ENCODE peak calls at places on chromosomes 2 and 18, in ten cellular contexts. One of them, this sample, is unnamed.

GRCh38 chr2:141055526-141055925 is 1075.3 kb downstream of the LRP1B start:
- DNase-seq in activated gamma-delta T cell treated with Interleukin-2 at 50 U/mL for 16 hours: no peak
- DNase-seq in A549: no peak
- DNase-seq in stomach: no peak
- DNase-seq in stimulated activated CD4-positive, alpha-beta T cell treated with anti-CD3 and anti-CD28 coated beads, Interleukin-15, amount 100 ng/mL, for 1 hour: no peak
- DNase-seq in non-pigmented ciliary epithelial cell: peak
- DNase-seq in NCI-H1048: no peak
- DNase-seq in HTR-8/SVneo: no peak
- DNase-seq in hippocampal formation: no peak
- DNase-seq in NCI-H748 treated with DMSO at 0.1 percent for 48 hours: no peak
- DNase-seq in this sample: no peak

GRCh38 chr18:10767658-10768057 is 241.8 kb downstream of the NAPG start:
- DNase-seq in activated gamma-delta T cell treated with Interleukin-2 at 50 U/mL for 16 hours: no peak
- DNase-seq in A549: no peak
- DNase-seq in stomach: no peak
- DNase-seq in stimulated activated CD4-positive, alpha-beta T cell treated with anti-CD3 and anti-CD28 coated beads, Interleukin-15, amount 100 ng/mL, for 1 hour: no peak
- DNase-seq in non-pigmented ciliary epithelial cell: no peak
- DNase-seq in NCI-H1048: no peak
- DNase-seq in HTR-8/SVneo: no peak
- DNase-seq in hippocampal formation: no peak
- DNase-seq in NCI-H748 treated with DMSO at 0.1 percent for 48 hours: no peak
- DNase-seq in this sample: no peak

GRCh38 chr18:32092422-32093105 is 890 bp downstream of the RNF138 start:
- DNase-seq in activated gamma-delta T cell treated with Interleukin-2 at 50 U/mL for 16 hours: peak
- DNase-seq in A549: peak
- DNase-seq in stomach: peak
- DNase-seq in stimulated activated CD4-positive, alpha-beta T cell treated with anti-CD3 and anti-CD28 coated beads, Interleukin-15, amount 100 ng/mL, for 1 hour: peak
- DNase-seq in non-pigmented ciliary epithelial cell: peak
- DNase-seq in NCI-H1048: peak
- DNase-seq in HTR-8/SVneo: peak
- DNase-seq in hippocampal formation: peak
- DNase-seq in NCI-H748 treated with DMSO at 0.1 percent for 48 hours: peak
- DNase-seq in this sample: peak

GRCh38 chr2:239339726-239340654 is 60.8 kb downstream of the HDAC4 start:
- DNase-seq in activated gamma-delta T cell treated with Interleukin-2 at 50 U/mL for 16 hours: no peak
- DNase-seq in A549: no peak
- DNase-seq in stomach: no peak
- DNase-seq in stimulated activated CD4-positive, alpha-beta T cell treated with anti-CD3 and anti-CD28 coated beads, Interleukin-15, amount 100 ng/mL, for 1 hour: no peak
- DNase-seq in non-pigmented ciliary epithelial cell: no peak
- DNase-seq in NCI-H1048: no peak
- DNase-seq in HTR-8/SVneo: no peak
- DNase-seq in hippocampal formation: no peak
- DNase-seq in NCI-H748 treated with DMSO at 0.1 percent for 48 hours: no peak
- DNase-seq in this sample: no peak

GRCh38 chr2:126864861-126865260 is 33.8 kb upstream of the TEX51 start:
- DNase-seq in activated gamma-delta T cell treated with Interleukin-2 at 50 U/mL for 16 hours: no peak
- DNase-seq in A549: no peak
- DNase-seq in stomach: no peak
- DNase-seq in stimulated activated CD4-positive, alpha-beta T cell treated with anti-CD3 and anti-CD28 coated beads, Interleukin-15, amount 100 ng/mL, for 1 hour: no peak
- DNase-seq in non-pigmented ciliary epithelial cell: no peak
- DNase-seq in NCI-H1048: no peak
- DNase-seq in HTR-8/SVneo: no peak
- DNase-seq in hippocampal formation: no peak
- DNase-seq in NCI-H748 treated with DMSO at 0.1 percent for 48 hours: no peak
- DNase-seq in this sample: no peak

GRCh38 chr2:7844414-7844961 is 837.4 kb upstream of the ID2 start:
- DNase-seq in activated gamma-delta T cell treated with Interleukin-2 at 50 U/mL for 16 hours: no peak
- DNase-seq in A549: no peak
- DNase-seq in stomach: no peak
- DNase-seq in stimulated activated CD4-positive, alpha-beta T cell treated with anti-CD3 and anti-CD28 coated beads, Interleukin-15, amount 100 ng/mL, for 1 hour: no peak
- DNase-seq in non-pigmented ciliary epithelial cell: no peak
- DNase-seq in NCI-H1048: no peak
- DNase-seq in HTR-8/SVneo: no peak
- DNase-seq in hippocampal formation: no peak
- DNase-seq in NCI-H748 treated with DMSO at 0.1 percent for 48 hours: no peak
- DNase-seq in this sample: no peak

GRCh38 chr2:172623249-172623965 is 67.5 kb downstream of the PDK1 start:
- DNase-seq in activated gamma-delta T cell treated with Interleukin-2 at 50 U/mL for 16 hours: no peak
- DNase-seq in A549: no peak
- DNase-seq in stomach: no peak
- DNase-seq in stimulated activated CD4-positive, alpha-beta T cell treated with anti-CD3 and anti-CD28 coated beads, Interleukin-15, amount 100 ng/mL, for 1 hour: no peak
- DNase-seq in non-pigmented ciliary epithelial cell: no peak
- DNase-seq in NCI-H1048: no peak
- DNase-seq in HTR-8/SVneo: no peak
- DNase-seq in hippocampal formation: no peak
- DNase-seq in NCI-H748 treated with DMSO at 0.1 percent for 48 hours: no peak
- DNase-seq in this sample: no peak

GRCh38 chr2:113173563-113174368 is at the start of gene PSD4:
- DNase-seq in activated gamma-delta T cell treated with Interleukin-2 at 50 U/mL for 16 hours: peak
- DNase-seq in A549: no peak
- DNase-seq in stomach: peak
- DNase-seq in stimulated activated CD4-positive, alpha-beta T cell treated with anti-CD3 and anti-CD28 coated beads, Interleukin-15, amount 100 ng/mL, for 1 hour: peak
- DNase-seq in non-pigmented ciliary epithelial cell: no peak
- DNase-seq in NCI-H1048: no peak
- DNase-seq in HTR-8/SVneo: no peak
- DNase-seq in hippocampal formation: no peak
- DNase-seq in NCI-H748 treated with DMSO at 0.1 percent for 48 hours: no peak
- DNase-seq in this sample: peak

GRCh38 chr2:120452945-120453634 is 107.2 kb downstream of the INHBB start:
- DNase-seq in activated gamma-delta T cell treated with Interleukin-2 at 50 U/mL for 16 hours: no peak
- DNase-seq in A549: no peak
- DNase-seq in stomach: no peak
- DNase-seq in stimulated activated CD4-positive, alpha-beta T cell treated with anti-CD3 and anti-CD28 coated beads, Interleukin-15, amount 100 ng/mL, for 1 hour: no peak
- DNase-seq in non-pigmented ciliary epithelial cell: no peak
- DNase-seq in NCI-H1048: no peak
- DNase-seq in HTR-8/SVneo: no peak
- DNase-seq in hippocampal formation: no peak
- DNase-seq in NCI-H748 treated with DMSO at 0.1 percent for 48 hours: no peak
- DNase-seq in this sample: no peak

GRCh38 chr2:134883552-134884293 is 34.9 kb upstream of the CCNT2 start:
- DNase-seq in activated gamma-delta T cell treated with Interleukin-2 at 50 U/mL for 16 hours: no peak
- DNase-seq in A549: no peak
- DNase-seq in stomach: no peak
- DNase-seq in stimulated activated CD4-positive, alpha-beta T cell treated with anti-CD3 and anti-CD28 coated beads, Interleukin-15, amount 100 ng/mL, for 1 hour: no peak
- DNase-seq in non-pigmented ciliary epithelial cell: no peak
- DNase-seq in NCI-H1048: no peak
- DNase-seq in HTR-8/SVneo: no peak
- DNase-seq in hippocampal formation: no peak
- DNase-seq in NCI-H748 treated with DMSO at 0.1 percent for 48 hours: no peak
- DNase-seq in this sample: no peak

GRCh38 chr18:79457239-79457638 is 61.5 kb downstream of the NFATC1 start:
- DNase-seq in activated gamma-delta T cell treated with Interleukin-2 at 50 U/mL for 16 hours: no peak
- DNase-seq in A549: no peak
- DNase-seq in stomach: no peak
- DNase-seq in stimulated activated CD4-positive, alpha-beta T cell treated with anti-CD3 and anti-CD28 coated beads, Interleukin-15, amount 100 ng/mL, for 1 hour: no peak
- DNase-seq in non-pigmented ciliary epithelial cell: no peak
- DNase-seq in NCI-H1048: no peak
- DNase-seq in HTR-8/SVneo: no peak
- DNase-seq in hippocampal formation: no peak
- DNase-seq in NCI-H748 treated with DMSO at 0.1 percent for 48 hours: no peak
- DNase-seq in this sample: no peak

GRCh38 chr18:80229766-80230745 is 17.3 kb downstream of the PARD6G start:
- DNase-seq in activated gamma-delta T cell treated with Interleukin-2 at 50 U/mL for 16 hours: no peak
- DNase-seq in A549: no peak
- DNase-seq in stomach: no peak
- DNase-seq in stimulated activated CD4-positive, alpha-beta T cell treated with anti-CD3 and anti-CD28 coated beads, Interleukin-15, amount 100 ng/mL, for 1 hour: no peak
- DNase-seq in non-pigmented ciliary epithelial cell: no peak
- DNase-seq in NCI-H1048: no peak
- DNase-seq in HTR-8/SVneo: no peak
- DNase-seq in hippocampal formation: no peak
- DNase-seq in NCI-H748 treated with DMSO at 0.1 percent for 48 hours: no peak
- DNase-seq in this sample: no peak

GRCh38 chr2:79259959-79260358 is 100.4 kb upstream of the REG3A start:
- DNase-seq in activated gamma-delta T cell treated with Interleukin-2 at 50 U/mL for 16 hours: no peak
- DNase-seq in A549: no peak
- DNase-seq in stomach: no peak
- DNase-seq in stimulated activated CD4-positive, alpha-beta T cell treated with anti-CD3 and anti-CD28 coated beads, Interleukin-15, amount 100 ng/mL, for 1 hour: no peak
- DNase-seq in non-pigmented ciliary epithelial cell: no peak
- DNase-seq in NCI-H1048: no peak
- DNase-seq in HTR-8/SVneo: no peak
- DNase-seq in hippocampal formation: no peak
- DNase-seq in NCI-H748 treated with DMSO at 0.1 percent for 48 hours: no peak
- DNase-seq in this sample: no peak

GRCh38 chr2:200081221-200081620 is 125.8 kb downstream of the MAIP1 start:
- DNase-seq in activated gamma-delta T cell treated with Interleukin-2 at 50 U/mL for 16 hours: no peak
- DNase-seq in A549: no peak
- DNase-seq in stomach: no peak
- DNase-seq in stimulated activated CD4-positive, alpha-beta T cell treated with anti-CD3 and anti-CD28 coated beads, Interleukin-15, amount 100 ng/mL, for 1 hour: no peak
- DNase-seq in non-pigmented ciliary epithelial cell: no peak
- DNase-seq in NCI-H1048: no peak
- DNase-seq in HTR-8/SVneo: no peak
- DNase-seq in hippocampal formation: no peak
- DNase-seq in NCI-H748 treated with DMSO at 0.1 percent for 48 hours: no peak
- DNase-seq in this sample: no peak

GRCh38 chr2:218081063-218081462 is 12.0 kb downstream of the RUFY4 start:
- DNase-seq in activated gamma-delta T cell treated with Interleukin-2 at 50 U/mL for 16 hours: no peak
- DNase-seq in A549: no peak
- DNase-seq in stomach: no peak
- DNase-seq in stimulated activated CD4-positive, alpha-beta T cell treated with anti-CD3 and anti-CD28 coated beads, Interleukin-15, amount 100 ng/mL, for 1 hour: no peak
- DNase-seq in non-pigmented ciliary epithelial cell: no peak
- DNase-seq in NCI-H1048: no peak
- DNase-seq in HTR-8/SVneo: no peak
- DNase-seq in hippocampal formation: no peak
- DNase-seq in NCI-H748 treated with DMSO at 0.1 percent for 48 hours: no peak
- DNase-seq in this sample: no peak

GRCh38 chr2:219125225-219125885 is 35.3 kb downstream of the NHEJ1 start:
- DNase-seq in activated gamma-delta T cell treated with Interleukin-2 at 50 U/mL for 16 hours: no peak
- DNase-seq in A549: peak
- DNase-seq in stomach: peak
- DNase-seq in stimulated activated CD4-positive, alpha-beta T cell treated with anti-CD3 and anti-CD28 coated beads, Interleukin-15, amount 100 ng/mL, for 1 hour: no peak
- DNase-seq in non-pigmented ciliary epithelial cell: peak
- DNase-seq in NCI-H1048: no peak
- DNase-seq in HTR-8/SVneo: peak
- DNase-seq in hippocampal formation: no peak
- DNase-seq in NCI-H748 treated with DMSO at 0.1 percent for 48 hours: no peak
- DNase-seq in this sample: no peak

GRCh38 chr2:109558076-109558882 is 55.5 kb downstream of the SEPTIN10 start:
- DNase-seq in activated gamma-delta T cell treated with Interleukin-2 at 50 U/mL for 16 hours: no peak
- DNase-seq in A549: peak
- DNase-seq in stomach: peak
- DNase-seq in stimulated activated CD4-positive, alpha-beta T cell treated with anti-CD3 and anti-CD28 coated beads, Interleukin-15, amount 100 ng/mL, for 1 hour: no peak
- DNase-seq in non-pigmented ciliary epithelial cell: peak
- DNase-seq in NCI-H1048: no peak
- DNase-seq in HTR-8/SVneo: peak
- DNase-seq in hippocampal formation: no peak
- DNase-seq in NCI-H748 treated with DMSO at 0.1 percent for 48 hours: no peak
- DNase-seq in this sample: no peak

GRCh38 chr2:149329068-149329467 is 1.3 kb upstream of the LYPD6 start:
- DNase-seq in activated gamma-delta T cell treated with Interleukin-2 at 50 U/mL for 16 hours: no peak
- DNase-seq in A549: no peak
- DNase-seq in stomach: no peak
- DNase-seq in stimulated activated CD4-positive, alpha-beta T cell treated with anti-CD3 and anti-CD28 coated beads, Interleukin-15, amount 100 ng/mL, for 1 hour: no peak
- DNase-seq in non-pigmented ciliary epithelial cell: no peak
- DNase-seq in NCI-H1048: no peak
- DNase-seq in HTR-8/SVneo: peak
- DNase-seq in hippocampal formation: no peak
- DNase-seq in NCI-H748 treated with DMSO at 0.1 percent for 48 hours: peak
- DNase-seq in this sample: no peak

GRCh38 chr2:225598922-225599321 is 199.4 kb downstream of the NYAP2 start:
- DNase-seq in activated gamma-delta T cell treated with Interleukin-2 at 50 U/mL for 16 hours: no peak
- DNase-seq in A549: no peak
- DNase-seq in stomach: no peak
- DNase-seq in stimulated activated CD4-positive, alpha-beta T cell treated with anti-CD3 and anti-CD28 coated beads, Interleukin-15, amount 100 ng/mL, for 1 hour: no peak
- DNase-seq in non-pigmented ciliary epithelial cell: peak
- DNase-seq in NCI-H1048: no peak
- DNase-seq in HTR-8/SVneo: no peak
- DNase-seq in hippocampal formation: no peak
- DNase-seq in NCI-H748 treated with DMSO at 0.1 percent for 48 hours: no peak
- DNase-seq in this sample: no peak

GRCh38 chr2:207138573-207139297 is 27.0 kb downstream of the KLF7 start:
- DNase-seq in activated gamma-delta T cell treated with Interleukin-2 at 50 U/mL for 16 hours: no peak
- DNase-seq in A549: no peak
- DNase-seq in stomach: no peak
- DNase-seq in stimulated activated CD4-positive, alpha-beta T cell treated with anti-CD3 and anti-CD28 coated beads, Interleukin-15, amount 100 ng/mL, for 1 hour: no peak
- DNase-seq in non-pigmented ciliary epithelial cell: no peak
- DNase-seq in NCI-H1048: no peak
- DNase-seq in HTR-8/SVneo: no peak
- DNase-seq in hippocampal formation: no peak
- DNase-seq in NCI-H748 treated with DMSO at 0.1 percent for 48 hours: no peak
- DNase-seq in this sample: no peak

GRCh38 chr2:42809876-42810125 is 17.4 kb upstream of the HAAO start:
- DNase-seq in activated gamma-delta T cell treated with Interleukin-2 at 50 U/mL for 16 hours: no peak
- DNase-seq in A549: peak
- DNase-seq in stomach: peak
- DNase-seq in stimulated activated CD4-positive, alpha-beta T cell treated with anti-CD3 and anti-CD28 coated beads, Interleukin-15, amount 100 ng/mL, for 1 hour: no peak
- DNase-seq in non-pigmented ciliary epithelial cell: no peak
- DNase-seq in NCI-H1048: no peak
- DNase-seq in HTR-8/SVneo: peak
- DNase-seq in hippocampal formation: peak
- DNase-seq in NCI-H748 treated with DMSO at 0.1 percent for 48 hours: no peak
- DNase-seq in this sample: peak

GRCh38 chr2:230411484-230412368 is 4.3 kb upstream of the SP100 start:
- DNase-seq in activated gamma-delta T cell treated with Interleukin-2 at 50 U/mL for 16 hours: peak
- DNase-seq in A549: peak
- DNase-seq in stomach: peak
- DNase-seq in stimulated activated CD4-positive, alpha-beta T cell treated with anti-CD3 and anti-CD28 coated beads, Interleukin-15, amount 100 ng/mL, for 1 hour: peak
- DNase-seq in non-pigmented ciliary epithelial cell: no peak
- DNase-seq in NCI-H1048: no peak
- DNase-seq in HTR-8/SVneo: peak
- DNase-seq in hippocampal formation: no peak
- DNase-seq in NCI-H748 treated with DMSO at 0.1 percent for 48 hours: peak
- DNase-seq in this sample: peak

GRCh38 chr18:26096852-26097251 is 6.4 kb upstream of the SS18 start:
- DNase-seq in activated gamma-delta T cell treated with Interleukin-2 at 50 U/mL for 16 hours: no peak
- DNase-seq in A549: no peak
- DNase-seq in stomach: no peak
- DNase-seq in stimulated activated CD4-positive, alpha-beta T cell treated with anti-CD3 and anti-CD28 coated beads, Interleukin-15, amount 100 ng/mL, for 1 hour: no peak
- DNase-seq in non-pigmented ciliary epithelial cell: no peak
- DNase-seq in NCI-H1048: no peak
- DNase-seq in HTR-8/SVneo: no peak
- DNase-seq in hippocampal formation: no peak
- DNase-seq in NCI-H748 treated with DMSO at 0.1 percent for 48 hours: no peak
- DNase-seq in this sample: no peak

GRCh38 chr2:233477548-233478433 is 88.8 kb downstream of the USP40 start:
- DNase-seq in activated gamma-delta T cell treated with Interleukin-2 at 50 U/mL for 16 hours: no peak
- DNase-seq in A549: no peak
- DNase-seq in stomach: no peak
- DNase-seq in stimulated activated CD4-positive, alpha-beta T cell treated with anti-CD3 and anti-CD28 coated beads, Interleukin-15, amount 100 ng/mL, for 1 hour: no peak
- DNase-seq in non-pigmented ciliary epithelial cell: no peak
- DNase-seq in NCI-H1048: no peak
- DNase-seq in HTR-8/SVneo: no peak
- DNase-seq in hippocampal formation: no peak
- DNase-seq in NCI-H748 treated with DMSO at 0.1 percent for 48 hours: no peak
- DNase-seq in this sample: no peak

GRCh38 chr18:905948-906415 is 1.3 kb downstream of the ADCYAP1 start:
- DNase-seq in activated gamma-delta T cell treated with Interleukin-2 at 50 U/mL for 16 hours: no peak
- DNase-seq in A549: no peak
- DNase-seq in stomach: no peak
- DNase-seq in stimulated activated CD4-positive, alpha-beta T cell treated with anti-CD3 and anti-CD28 coated beads, Interleukin-15, amount 100 ng/mL, for 1 hour: no peak
- DNase-seq in non-pigmented ciliary epithelial cell: no peak
- DNase-seq in NCI-H1048: no peak
- DNase-seq in HTR-8/SVneo: no peak
- DNase-seq in hippocampal formation: no peak
- DNase-seq in NCI-H748 treated with DMSO at 0.1 percent for 48 hours: no peak
- DNase-seq in this sample: no peak

This sample was measured in thyroid gland.